ENCODE peak calls at places on chromosomes 13 and 19, in ten cellular contexts. T is transverse colon, Y is endothelial cell of umbilical vein, Z is neural progenitor cell, P is adrenal gland, J is psoas muscle, G is Caco-2, M is mesendoderm, C is breast epithelium, V is DND-41. Q is an unnamed sample.

GRCh38 chr19:8149261-8150094 is at the start of gene FBN3:
- DNase-seq in G (peak; percentile 50), T (no peak), C (no peak), Y (no peak), Z (peak; percentile 83), V (no peak), P (no peak), J (no peak), M (peak; percentile 70), Q (no peak)

GRCh38 chr19:7701654-7702457 is at the start of gene FCER2:
- DNase-seq in C (no peak), T (peak; percentile 45), P (no peak), Y (no peak), G (no peak), J (no peak), Z (no peak), V (no peak), M (no peak), Q (no peak)

GRCh38 chr13:78971355-78971754 is 312.4 kb upstream of the OBI1 start:
- DNase-seq in V (no peak), C (no peak), Y (no peak), Z (no peak), T (no peak), P (no peak), J (no peak), M (no peak), G (no peak), Q (no peak)

GRCh38 chr13:86870388-86870966 is 800.7 kb upstream of the SLITRK5 start:
- DNase-seq in Z (peak; percentile 11), T (no peak), V (no peak), G (no peak), C (no peak), J (no peak), P (no peak), M (peak; percentile 21), Y (peak; percentile 4), Q (no peak)

GRCh38 chr13:100543872-100544602 is 44.6 kb downstream of the GGACT start:
- DNase-seq in J (no peak), P (no peak), C (no peak), Y (peak; percentile 93), M (no peak), T (no peak), G (no peak), Z (no peak), V (no peak), Q (no peak)

GRCh38 chr13:99442273-99442895 is 58.9 kb upstream of the TM9SF2 start:
- DNase-seq in Y (peak; percentile 58), M (peak; percentile 46), T (peak; percentile 47), G (no peak), P (peak; percentile 66), V (peak; percentile 63), C (no peak), Z (peak; percentile 60), J (no peak), Q (no peak)

GRCh38 chr13:111949311-111949710 is 117.6 kb upstream of the SOX1 start:
- DNase-seq in C (no peak), P (no peak), Y (no peak), V (no peak), T (no peak), J (no peak), Z (no peak), M (no peak), G (no peak), Q (no peak)

GRCh38 chr13:49097374-49097773 is 121.7 kb downstream of the FNDC3A start:
- DNase-seq in Y (peak; percentile 42), G (no peak), V (no peak), T (no peak), C (no peak), Z (no peak), P (no peak), M (no peak), J (no peak), Q (no peak)

GRCh38 chr19:38700350-38700932 is 43.8 kb downstream of the CAPN12 start:
- DNase-seq in V (no peak), J (no peak), C (no peak), Z (no peak), T (no peak), Y (no peak), G (peak; percentile 67), M (no peak), P (no peak), Q (no peak)

GRCh38 chr19:5669212-5669611 is 11.1 kb downstream of the MICOS13 start:
- DNase-seq in M (no peak), Y (no peak), V (no peak), Z (no peak), T (no peak), P (no peak), J (no peak), C (no peak), G (no peak), Q (no peak)

DNA sequence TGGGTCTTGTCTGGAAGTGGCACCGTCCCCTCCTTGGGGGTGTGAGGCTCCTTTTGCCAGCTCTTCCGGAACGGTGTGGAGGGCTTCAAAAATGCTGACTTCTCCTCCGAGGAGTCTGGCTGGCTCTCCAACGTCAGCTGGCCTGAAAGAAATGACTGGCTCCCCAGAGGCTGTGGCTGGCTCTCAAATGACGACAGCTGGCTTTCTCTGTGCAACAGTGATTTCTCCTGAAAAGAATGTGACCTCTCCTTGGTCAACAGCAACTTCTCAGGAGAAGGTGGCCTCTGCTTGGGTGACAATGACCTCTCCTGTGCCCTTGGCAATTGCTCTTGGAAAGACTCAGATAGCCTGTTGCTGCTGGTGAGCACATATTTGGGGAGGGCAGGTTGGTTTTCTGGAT is 29.2 kb downstream of the ONECUT3 start:
- DNase-seq in V (no peak), Z (no peak), T (no peak), J (no peak), M (no peak), C (no peak), G (no peak), P (no peak), Y (no peak), Q (no peak)
- H3K27me3 ChIP-seq in V (no peaks in the 10 kb centered on the region), Z (peaks cover 100% of the 10 kb centered on the region), T (peaks cover 95% of the 10 kb centered on the region), J (peaks cover 36% of the 10 kb centered on the region), M (peaks cover 12% of the 10 kb centered on the region), C (peaks cover 85% of the 10 kb centered on the region), G (no peaks in the 10 kb centered on the region), P (peaks cover 31% of the 10 kb centered on the region), Y (peaks cover 12% of the 10 kb centered on the region), Q (peaks cover 14% of the 10 kb centered on the region)

GRCh38 chr19:12788025-12788681 is 3.1 kb upstream of the JUNB start:
- DNase-seq in Z (no peak), Y (no peak), T (no peak), M (no peak), C (no peak), V (no peak), G (no peak), J (no peak), P (peak; percentile 21), Q (no peak)

GRCh38 chr19:12788682-12789097 is 2.6 kb upstream of the JUNB start:
- DNase-seq in Y (peak; percentile 82), G (no peak), C (no peak), P (peak; percentile 89), M (peak; percentile 73), T (peak; percentile 89), Z (peak; percentile 70), V (no peak), J (peak; percentile 85), Q (peak; percentile 88)

GRCh38 chr19:12790628-12791344 is 500 bp upstream of the JUNB start:
- DNase-seq in C (no peak), Z (peak; percentile 31), T (no peak), Y (no peak), G (no peak), V (no peak), J (peak; percentile 20), P (peak; percentile 59), M (no peak), Q (peak; percentile 53)

GRCh38 chr19:12789904-12790619 is 1.2 kb upstream of the JUNB start:
- DNase-seq in T (peak; percentile 97), Y (peak; percentile 91), V (peak; percentile 75), P (peak; percentile 98), M (peak; percentile 98), Z (peak; percentile 99), G (peak; percentile 95), J (peak; percentile 98), C (peak; percentile 95), Q (peak; percentile 97)

GRCh38 chr19:12789098-12789903 is 2.0 kb upstream of the JUNB start:
- DNase-seq in G (no peak), T (no peak), P (peak; percentile 56), Y (peak; percentile 28), V (no peak), C (no peak), M (peak; percentile 58), Z (peak; percentile 72), J (no peak), Q (no peak)
- H3K4me1 ChIP-seq in G (peaks cover 33% of the 10 kb centered on the region), T (peaks cover 65% of the 10 kb centered on the region), P (peaks cover 25% of the 10 kb centered on the region), Y (peaks cover 35% of the 10 kb centered on the region), V (peaks cover 50% of the 10 kb centered on the region), C (peaks cover 35% of the 10 kb centered on the region), M (peaks cover 17% of the 10 kb centered on the region), Z (peaks cover 30% of the 10 kb centered on the region), J (peaks cover 24% of the 10 kb centered on the region), Q (peaks cover 66% of the 10 kb centered on the region)

GRCh38 chr19:2981898-2982297 is 4.5 kb downstream of the TLE6 start:
- DNase-seq in Y (no peak), P (no peak), T (no peak), G (no peak), M (no peak), C (no peak), J (no peak), Z (no peak), V (no peak), Q (no peak)
- H3K27me3 ChIP-seq in Y (no peaks in the 10 kb centered on the region), P (no peaks in the 10 kb centered on the region), T (peaks cover 16% of the 10 kb centered on the region), G (no peaks in the 10 kb centered on the region), M (peaks cover 2% of the 10 kb centered on the region), C (no peaks in the 10 kb centered on the region), J (no peaks in the 10 kb centered on the region), Z (peaks cover 88% of the 10 kb centered on the region), V (no peaks in the 10 kb centered on the region), Q (no peaks in the 10 kb centered on the region)

DNA sequence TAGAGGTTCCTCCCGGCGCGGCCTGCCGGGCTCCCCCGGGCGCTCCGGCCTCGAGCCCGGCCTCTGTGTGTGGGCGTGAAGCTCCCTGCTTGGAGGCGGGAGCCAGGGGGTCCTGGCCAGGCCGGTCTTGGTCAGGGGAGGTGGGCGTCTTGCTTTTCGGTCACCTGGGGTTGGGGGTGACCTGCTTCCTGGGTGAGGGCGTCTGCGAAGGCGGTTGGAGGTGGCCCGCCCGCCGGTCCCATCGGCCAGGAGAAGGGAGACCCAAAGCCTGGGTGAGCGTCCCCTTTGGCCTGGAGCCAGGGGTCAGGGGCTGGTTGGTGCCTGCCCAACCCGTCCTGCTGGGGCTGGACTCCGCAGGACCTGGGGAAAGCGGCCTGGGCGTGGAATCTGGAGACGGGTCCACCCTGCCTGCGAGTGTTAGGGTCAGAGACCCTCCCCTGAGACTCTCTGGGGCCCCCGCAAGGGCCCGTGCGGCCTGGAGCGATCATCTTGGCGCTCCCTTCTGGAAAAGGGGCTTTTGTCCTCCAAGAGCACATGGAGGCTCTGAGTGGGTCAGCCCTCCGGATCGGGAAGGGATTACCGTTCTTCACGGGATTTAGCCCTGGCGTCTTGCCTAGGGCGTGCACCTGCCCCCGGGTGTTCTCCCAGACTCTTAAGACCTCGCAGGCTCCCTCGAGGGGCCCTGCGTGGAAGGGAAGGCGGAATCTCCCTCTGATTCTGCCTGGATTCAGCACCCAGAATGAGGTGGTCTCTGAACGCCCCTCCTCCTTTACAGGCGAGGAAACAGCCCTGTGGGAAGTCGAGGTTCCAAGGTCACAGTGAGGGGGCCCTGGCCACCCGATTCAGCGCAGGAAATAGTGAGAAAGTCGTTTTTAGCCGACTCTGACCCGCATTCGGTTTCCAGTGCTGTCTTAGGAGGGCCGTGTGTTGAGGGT is 762 bp downstream of the BSG start:
- DNase-seq in J (peak; percentile 59), G (no peak), P (peak; percentile 74), T (peak; percentile 64), M (peak; percentile 74), Y (peak; percentile 55), V (peak; percentile 44), C (no peak), Z (peak; percentile 78), Q (no peak)
- H3K4me1 ChIP-seq in J (peaks cover 49% of the 10 kb centered on the region), G (peaks cover 19% of the 10 kb centered on the region), P (peaks cover 50% of the 10 kb centered on the region), T (peaks cover 40% of the 10 kb centered on the region), M (peaks cover 5% of the 10 kb centered on the region), Y (peaks cover 28% of the 10 kb centered on the region), V (peaks cover 36% of the 10 kb centered on the region), C (peaks cover 23% of the 10 kb centered on the region), Z (peaks cover 20% of the 10 kb centered on the region), Q (peaks cover 63% of the 10 kb centered on the region)